ENCODE peak calls at places on chromosomes 3 and 15, in ten cellular contexts. T, E, Y, U, R, C, Q, M, F and K are unnamed samples.

GRCh38 chr3:87422333-87422732 is 145.9 kb upstream of the POU1F1 start:
- DNase-seq in T (no peak), E (no peak), Y (no peak), U (no peak), R (no peak), C (no peak), Q (no peak), M (no peak), F (no peak), K (no peak)

GRCh38 chr3:158768361-158768787 is 33.5 kb upstream of the MFSD1 start:
- DNase-seq in T (peak), E (peak), Y (no peak), U (no peak), R (peak), C (peak), Q (peak), M (peak), F (peak), K (no peak)

GRCh38 chr15:77781131-77782051 is 148.7 kb upstream of the LINGO1 start:
- DNase-seq in T (no peak), E (no peak), Y (no peak), U (no peak), R (no peak), C (no peak), Q (no peak), M (no peak), F (no peak), K (no peak)

GRCh38 chr15:35850284-35850683 is 304.3 kb upstream of the DPH6 start:
- DNase-seq in T (no peak), E (no peak), Y (no peak), U (no peak), R (no peak), C (no peak), Q (no peak), M (no peak), F (no peak), K (no peak)

GRCh38 chr3:41532976-41533375 is 333.7 kb downstream of the CTNNB1 start:
- DNase-seq in T (no peak), E (no peak), Y (no peak), U (peak), R (no peak), C (no peak), Q (no peak), M (no peak), F (no peak), K (no peak)

GRCh38 chr3:15291589-15292541 is 40.5 kb downstream of the SH3BP5 start:
- DNase-seq in T (no peak), E (no peak), Y (no peak), U (no peak), R (no peak), C (no peak), Q (no peak), M (no peak), F (no peak), K (no peak)

GRCh38 chr3:145243875-145244274 is 917.1 kb downstream of the PLOD2 start:
- DNase-seq in T (no peak), E (peak), Y (no peak), U (no peak), R (no peak), C (no peak), Q (no peak), M (peak), F (no peak), K (no peak)

GRCh38 chr3:190427108-190427507 is 22.6 kb downstream of the TMEM207 start:
- DNase-seq in T (no peak), E (no peak), Y (no peak), U (no peak), R (no peak), C (no peak), Q (no peak), M (no peak), F (no peak), K (no peak)

GRCh38 chr3:10779293-10779805 is 36.7 kb upstream of the SLC6A11 start:
- DNase-seq in T (no peak), E (peak), Y (no peak), U (no peak), R (no peak), C (no peak), Q (no peak), M (no peak), F (no peak), K (no peak)

GRCh38 chr3:170896781-170897180 is 11.7 kb downstream of the EIF5A2 start:
- DNase-seq in T (no peak), E (no peak), Y (no peak), U (no peak), R (no peak), C (no peak), Q (no peak), M (no peak), F (no peak), K (no peak)

GRCh38 chr15:82315519-82316246 is 33.6 kb downstream of the GOLGA6L10 start:
- DNase-seq in T (no peak), E (no peak), Y (no peak), U (no peak), R (no peak), C (peak), Q (no peak), M (no peak), F (peak), K (no peak)

GRCh38 chr3:54032598-54032997 is 89.8 kb upstream of the CACNA2D3 start:
- DNase-seq in T (no peak), E (no peak), Y (no peak), U (no peak), R (no peak), C (no peak), Q (no peak), M (no peak), F (no peak), K (no peak)

GRCh38 chr15:77181305-77182074 is 110.6 kb upstream of the TSPAN3 start:
- DNase-seq in T (no peak), E (no peak), Y (no peak), U (no peak), R (no peak), C (no peak), Q (no peak), M (no peak), F (no peak), K (no peak)

GRCh38 chr15:65632780-65633384 is 11.1 kb downstream of the SLC24A1 start:
- DNase-seq in T (no peak), E (no peak), Y (no peak), U (no peak), R (no peak), C (no peak), Q (no peak), M (peak), F (no peak), K (peak)

GRCh38 chr15:93033434-93034045 is 55.5 kb downstream of the RGMA start:
- DNase-seq in T (peak), E (no peak), Y (no peak), U (no peak), R (no peak), C (no peak), Q (no peak), M (no peak), F (peak), K (no peak)

GRCh38 chr15:99925661-99926461 is 192.6 kb upstream of the LYSMD4 start:
- DNase-seq in T (peak), E (peak), Y (peak), U (peak), R (no peak), C (peak), Q (peak), M (no peak), F (peak), K (peak)

GRCh38 chr15:60299452-60300047 is 98.2 kb downstream of the ANXA2 start:
- DNase-seq in T (peak), E (peak), Y (peak), U (no peak), R (no peak), C (no peak), Q (no peak), M (no peak), F (no peak), K (no peak)

GRCh38 chr3:99128205-99128604 is 226.7 kb upstream of the DCBLD2 start:
- DNase-seq in T (no peak), E (no peak), Y (no peak), U (no peak), R (no peak), C (no peak), Q (no peak), M (peak), F (no peak), K (no peak)

GRCh38 chr3:138935864-138936762 is 10.8 kb downstream of the FOXL2 start:
- DNase-seq in T (peak), E (peak), Y (peak), U (peak), R (peak), C (peak), Q (peak), M (peak), F (peak), K (peak)

GRCh38 chr3:119173325-119173724 is at the start of gene UPK1B:
- DNase-seq in T (peak), E (no peak), Y (no peak), U (no peak), R (no peak), C (no peak), Q (no peak), M (no peak), F (no peak), K (no peak)

GRCh38 chr3:180693656-180694055 is 14.4 kb upstream of the CCDC39 start:
- DNase-seq in T (no peak), E (no peak), Y (no peak), U (no peak), R (no peak), C (no peak), Q (no peak), M (no peak), F (no peak), K (no peak)

GRCh38 chr3:59185586-59186381 is 136.0 kb upstream of the CFAP20DC start:
- DNase-seq in T (peak), E (peak), Y (no peak), U (no peak), R (no peak), C (no peak), Q (no peak), M (peak), F (no peak), K (no peak)

GRCh38 chr3:11373235-11373634 is 101.0 kb downstream of the ATG7 start:
- DNase-seq in T (no peak), E (no peak), Y (no peak), U (no peak), R (no peak), C (no peak), Q (no peak), M (no peak), F (no peak), K (no peak)

GRCh38 chr15:75042730-75043508 is 19.5 kb downstream of the PPCDC start:
- DNase-seq in T (peak), E (peak), Y (no peak), U (peak), R (peak), C (peak), Q (peak), M (peak), F (peak), K (peak)

GRCh38 chr3:186461141-186461540 is 83.0 kb downstream of the CRYGS start:
- DNase-seq in T (no peak), E (peak), Y (peak), U (no peak), R (no peak), C (no peak), Q (no peak), M (peak), F (no peak), K (no peak)

GRCh38 chr3:133991209-133991608 is 38.5 kb downstream of the SLCO2A1 start:
- DNase-seq in T (no peak), E (peak), Y (no peak), U (no peak), R (no peak), C (no peak), Q (no peak), M (no peak), F (no peak), K (no peak)

GRCh38 chr3:100256724-100257123 is 4.1 kb upstream of the TBC1D23 start:
- DNase-seq in T (no peak), E (peak), Y (peak), U (no peak), R (no peak), C (no peak), Q (no peak), M (peak), F (no peak), K (no peak)

GRCh38 chr3:197420115-197420514 is 121.7 kb upstream of the DLG1 start:
- DNase-seq in T (no peak), E (no peak), Y (no peak), U (no peak), R (no peak), C (no peak), Q (no peak), M (no peak), F (no peak), K (no peak)

GRCh38 chr15:69305933-69306568 is 7.3 kb downstream of the PAQR5 start:
- DNase-seq in T (no peak), E (no peak), Y (no peak), U (no peak), R (no peak), C (peak), Q (no peak), M (no peak), F (no peak), K (no peak)

GRCh38 chr3:10619989-10620832 is 114.8 kb upstream of the ATP2B2 start:
- DNase-seq in T (no peak), E (no peak), Y (no peak), U (no peak), R (no peak), C (peak), Q (no peak), M (no peak), F (no peak), K (no peak)

DNA sequence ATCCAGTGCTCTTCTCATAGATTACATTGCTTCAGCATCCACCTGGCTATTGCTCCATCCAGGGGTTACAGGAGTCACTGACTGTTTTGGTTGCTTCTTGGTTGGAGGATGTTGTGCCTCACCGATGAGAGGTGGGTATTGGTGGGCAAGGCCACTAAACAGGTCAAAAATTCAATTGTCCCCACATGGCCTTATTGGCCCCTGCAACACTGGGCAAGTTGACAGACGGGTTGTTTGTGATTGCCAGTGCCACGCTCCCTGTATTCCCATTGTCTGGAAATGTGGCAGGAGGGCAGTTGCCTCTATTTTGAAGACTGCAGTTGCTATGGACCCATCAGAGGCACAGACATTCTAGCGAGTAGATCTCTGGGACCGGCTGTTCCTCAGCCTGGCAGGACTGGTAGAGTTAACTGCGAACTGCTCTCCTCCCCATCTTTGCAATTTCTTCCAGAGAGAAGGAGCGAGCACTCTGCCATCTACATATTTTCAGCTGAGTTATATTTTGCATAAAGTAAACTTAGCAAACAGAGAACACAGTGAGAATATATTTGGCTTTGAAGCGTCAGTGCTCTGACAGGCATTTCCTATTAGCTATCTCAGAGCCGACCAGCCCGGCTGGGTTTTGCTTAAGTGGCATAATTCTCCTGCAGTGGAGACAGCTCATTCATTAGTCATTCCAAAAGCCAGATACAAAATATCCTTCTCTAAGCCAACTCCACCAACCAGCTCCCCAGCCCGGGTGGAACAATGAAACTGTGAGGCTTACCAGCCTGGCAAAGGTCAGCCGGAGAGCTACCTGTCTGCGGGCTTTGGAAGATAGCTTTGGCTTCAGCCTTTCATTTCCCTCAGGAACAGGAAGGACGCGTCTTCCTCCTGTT is 26.0 kb upstream of the MAGEF1 start:
- DNase-seq in T (peak), E (peak), Y (peak), U (no peak), R (no peak), C (no peak), Q (no peak), M (peak), F (peak), K (no peak)
- H3K27ac ChIP-seq in T (no peak), E (peak), Y (no peak), U (no peak), R (no peak), C (no peak), Q (no peak), M (no peak), F (no peak), K (no peak)

DNA sequence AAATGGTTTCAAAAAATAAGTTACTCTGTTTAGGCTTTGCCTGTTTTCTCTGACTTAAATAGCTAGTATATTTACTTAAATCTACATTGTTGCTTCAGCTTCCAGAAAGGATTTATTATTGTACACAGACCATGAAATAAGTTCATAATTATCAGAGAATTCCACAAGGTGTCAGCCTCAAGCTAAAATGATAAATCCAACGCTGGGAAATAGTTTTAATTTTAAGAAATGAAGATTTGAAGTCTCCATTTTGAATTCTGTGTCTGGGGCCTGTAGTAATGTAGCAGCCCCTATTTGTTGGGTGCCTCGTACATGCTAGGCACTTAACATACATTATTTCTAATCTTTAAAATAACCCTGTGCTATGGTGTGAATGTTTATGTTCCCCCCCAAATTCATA is 92.6 kb upstream of the KCNMB2 start:
- DNase-seq in T (no peak), E (peak), Y (peak), U (no peak), R (no peak), C (no peak), Q (no peak), M (no peak), F (no peak), K (no peak)
- TF ChIP-seq CTCF in T (no peak), E (peak), Y (peak), U (no peak), R (no peak), C (no peak), Q (peak), M (no peak), F (peak), K (no peak)

DNA sequence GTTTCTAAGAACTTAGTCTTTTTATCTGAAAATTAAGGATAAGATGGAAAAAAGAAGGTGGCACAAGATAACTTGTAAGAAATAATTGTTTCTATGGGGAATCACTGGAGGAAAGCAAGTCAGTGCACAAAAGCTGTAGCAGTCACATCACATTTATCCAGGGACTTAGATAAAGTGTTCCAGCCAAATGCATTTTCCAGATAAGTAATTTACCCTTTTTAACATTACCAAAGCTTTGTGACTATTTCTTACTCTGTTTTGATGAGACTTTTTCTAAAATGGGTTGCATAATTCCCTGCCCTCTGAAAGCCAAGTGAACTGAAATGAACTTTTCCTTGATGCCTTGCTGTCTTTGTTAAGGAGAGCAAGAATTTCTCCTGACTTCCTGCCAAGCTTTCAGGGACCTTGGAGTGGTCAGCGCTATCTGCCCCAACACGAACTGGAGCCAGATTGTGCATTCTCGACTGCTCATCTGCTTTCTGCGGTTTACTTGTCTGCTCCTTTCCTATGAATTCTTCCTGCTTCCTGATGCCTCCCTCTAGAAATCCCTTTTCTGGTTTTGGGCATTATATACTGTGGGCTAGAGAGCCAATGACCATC is 34.9 kb downstream of the EIF4E3 start:
- DNase-seq in T (no peak), E (no peak), Y (no peak), U (no peak), R (no peak), C (no peak), Q (peak), M (peak), F (no peak), K (peak)
- H3K27ac ChIP-seq in T (no peak), E (no peak), Y (no peak), U (no peak), R (peak), C (no peak), Q (peak), M (peak), F (no peak), K (no peak)

GRCh38 chr3:45657853-45658252 is 31.3 kb upstream of the SACM1L start:
- DNase-seq in T (no peak), E (no peak), Y (no peak), U (no peak), R (no peak), C (no peak), Q (no peak), M (no peak), F (no peak), K (no peak)

GRCh38 chr3:45655906-45656305 is 33.3 kb upstream of the SACM1L start:
- DNase-seq in T (no peak), E (peak), Y (peak), U (no peak), R (no peak), C (no peak), Q (no peak), M (peak), F (no peak), K (no peak)

GRCh38 chr3:45653205-45653604 is 36.0 kb upstream of the SACM1L start:
- DNase-seq in T (no peak), E (no peak), Y (no peak), U (no peak), R (no peak), C (no peak), Q (no peak), M (no peak), F (no peak), K (no peak)

GRCh38 chr3:45656575-45657363 is 32.4 kb upstream of the SACM1L start:
- DNase-seq in T (peak), E (peak), Y (peak), U (peak), R (peak), C (peak), Q (peak), M (peak), F (peak), K (peak)

DNA sequence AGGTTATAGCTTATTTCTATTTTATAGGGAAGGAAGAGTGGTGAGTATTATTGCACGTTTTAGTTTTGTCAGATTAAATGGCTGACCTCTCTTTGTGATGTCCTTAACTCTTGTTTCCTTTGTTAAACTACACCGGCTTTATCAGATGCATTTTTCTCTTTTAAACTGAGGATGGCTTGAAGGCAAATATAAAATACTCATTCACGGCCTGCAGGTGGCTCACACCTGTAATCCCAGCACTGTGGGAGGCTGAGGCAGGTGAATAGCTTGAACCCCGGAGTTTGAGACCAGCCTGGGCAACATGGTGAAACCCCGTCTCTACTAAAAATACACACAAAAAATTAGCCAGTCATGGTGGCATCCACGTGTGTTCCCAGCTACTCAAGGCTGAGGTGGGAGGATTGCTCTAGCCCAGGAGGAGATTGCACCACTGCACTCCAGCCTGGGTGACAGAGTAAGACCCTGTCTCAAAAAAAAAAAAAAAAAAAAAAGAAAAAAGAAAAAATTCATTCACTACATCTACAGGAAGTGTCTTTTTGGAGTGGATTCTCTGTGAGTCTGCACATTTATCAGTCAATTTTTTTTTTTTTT is 34.8 kb upstream of the SACM1L start:
- DNase-seq in T (no peak), E (peak), Y (no peak), U (no peak), R (no peak), C (no peak), Q (no peak), M (no peak), F (no peak), K (no peak)
- TF ChIP-seq CTCF in T (peak), E (peak), Y (no peak), U (no peak), R (no peak), C (no peak), Q (no peak), M (no peak), F (no peak), K (no peak)

GRCh38 chr15:32763295-32763694 is 45.5 kb downstream of the GREM1 start:
- DNase-seq in T (no peak), E (no peak), Y (no peak), U (no peak), R (no peak), C (no peak), Q (no peak), M (no peak), F (no peak), K (no peak)
- H3K27ac ChIP-seq in T (no peak), E (no peak), Y (no peak), U (no peak), R (no peak), C (no peak), Q (no peak), M (no peak), F (no peak), K (no peak)